ENCODE peak calls at places on chromosomes 2 and 18, in four cellular contexts. Q is amygdala, W is aorta, N is mesendoderm. E is an unnamed sample.

GRCh38 chr2:146890491-146890890 is 954.3 kb upstream of the ACVR2A start:
- DNase-seq in N (no peak), Q (no peak), W (no peak), E (no peak)

GRCh38 chr2:216216951-216217903 is 108.1 kb downstream of the XRCC5 start:
- DNase-seq in W (no peak), N (peak; percentile 88), Q (no peak), E (peak; percentile 41)

GRCh38 chr2:61536086-61536722 is 2.0 kb downstream of the XPO1 start:
- DNase-seq in Q (no peak), N (no peak), W (peak; percentile 92), E (no peak)

GRCh38 chr2:155456222-155456621 is 757.7 kb downstream of the KCNJ3 start:
- DNase-seq in W (no peak), N (no peak), Q (no peak), E (no peak)

GRCh38 chr2:7118606-7119503 is 201.6 kb downstream of the RNF144A start:
- DNase-seq in Q (no peak), N (peak; percentile 46), W (no peak), E (no peak)

GRCh38 chr2:24121469-24121868 is 1.7 kb downstream of the PFN4 start:
- DNase-seq in Q (no peak), N (no peak), W (no peak), E (no peak)

GRCh38 chr18:69916412-69916811 is 31.3 kb downstream of the CD226 start:
- DNase-seq in N (no peak), W (no peak), Q (no peak), E (no peak)

GRCh38 chr2:195612515-195613495 is 44.2 kb upstream of the SLC39A10 start:
- DNase-seq in N (peak; percentile 98), W (no peak), Q (no peak), E (no peak)

GRCh38 chr18:36095936-36096519 is 28.7 kb upstream of the RPRD1A start:
- DNase-seq in W (no peak), N (peak; percentile 52), Q (no peak), E (no peak)

GRCh38 chr2:7020939-7021470 is 103.8 kb downstream of the RNF144A start:
- DNase-seq in Q (no peak), N (no peak), W (no peak), E (no peak)

GRCh38 chr18:59324623-59324971 is 6.1 kb upstream of the CPLX4 start:
- DNase-seq in Q (no peak), W (no peak), N (no peak), E (no peak)

GRCh38 chr2:101040072-101040471 is 38.0 kb downstream of the RPL31 start:
- DNase-seq in N (no peak), Q (no peak), W (peak; percentile 68), E (no peak)

GRCh38 chr2:60337142-60337497 is 216.3 kb downstream of the BCL11A start:
- DNase-seq in W (no peak), N (peak; percentile 75), Q (no peak), E (no peak)